ENCODE peak calls at places on chromosomes 3 and 15, in nine cellular contexts. X, A, S, H, V, U, Y, G and O are unnamed samples.

GRCh38 chr3:184908859-184909258 is 96.9 kb downstream of the VPS8 start:
- DNase-seq in Y (no peak), H (no peak), G (no peak), U (no peak), S (no peak), V (no peak), A (no peak), X (no peak), O (no peak)

GRCh38 chr15:66823601-66824000 is 121.6 kb downstream of the SMAD6 start:
- DNase-seq in G (no peak), Y (no peak), U (no peak), V (no peak), A (no peak), X (no peak), H (no peak), S (no peak), O (no peak)

GRCh38 chr15:59516655-59517461 is 78.9 kb downstream of the FAM81A start:
- DNase-seq in A (no peak), V (no peak), S (no peak), U (no peak), G (no peak), H (no peak), Y (no peak), X (no peak), O (no peak)

GRCh38 chr3:53161820-53162671 is 1.0 kb downstream of the PRKCD start:
- DNase-seq in G (no peak), S (peak), X (peak), H (peak), Y (peak), A (no peak), V (no peak), U (no peak), O (peak)

GRCh38 chr3:173932624-173933023 is 535.1 kb downstream of the NLGN1 start:
- DNase-seq in G (no peak), A (peak), X (no peak), H (no peak), S (peak), V (no peak), Y (no peak), U (no peak), O (no peak)

GRCh38 chr3:155741598-155741997 is 3.3 kb downstream of the PLCH1 start:
- DNase-seq in Y (no peak), A (no peak), H (no peak), X (no peak), G (no peak), V (no peak), S (no peak), U (no peak), O (no peak)

GRCh38 chr3:63768415-63768814 is 50.7 kb upstream of the C3orf49 start:
- DNase-seq in V (no peak), Y (no peak), U (no peak), S (no peak), X (no peak), G (no peak), H (no peak), A (no peak), O (no peak)

GRCh38 chr15:90174140-90174891 is 26.8 kb upstream of the SEMA4B start:
- DNase-seq in U (no peak), S (no peak), A (no peak), Y (no peak), V (peak), G (peak), H (no peak), X (no peak), O (no peak)

GRCh38 chr3:47542614-47543173 is 29.2 kb upstream of the ELP6 start:
- DNase-seq in U (no peak), X (no peak), Y (no peak), S (no peak), G (peak), V (no peak), A (no peak), H (no peak), O (no peak)